ENCODE peak calls at places on chromosomes 11 and 22, in eight cellular contexts. F is activated CD8-positive, alpha-beta T cell treated with anti-CD3 and anti-CD28 coated beads, Interleukin-2, amount 10 ng/mL, durations not matched to agents 7 days and 5 days; P is dorsolateral prefrontal cortex; R is T1000; Q is anterior cingulate cortex; D is CD4-positive, CD25-positive, alpha-beta regulatory T cell; C is fibroblast of lung; L is posterior cingulate gyrus. I is an unnamed sample.
A peak's percentile ranks its signal among the peaks of the same experiment; 100 is the strongest.

GRCh38 chr11:118618991-118619375 is 11.6 kb downstream of the PHLDB1 start:
- DNase-seq in F (no peak), R (no peak), P (no peak), C (peak; percentile 94), L (peak; percentile 62), D (no peak), Q (no peak), I (peak; percentile 92)

GRCh38 chr11:45909594-45910475 is 2.8 kb upstream of the FREY1 start:
- DNase-seq in C (no peak), Q (no peak), R (no peak), D (no peak), L (no peak), F (no peak), P (no peak), I (no peak)

GRCh38 chr11:1889941-1890855 is 1.5 kb downstream of the PRR33 start:
- DNase-seq in C (no peak), D (no peak), Q (no peak), F (peak; percentile 41), R (no peak), P (no peak), L (peak; percentile 67), I (no peak)

GRCh38 chr22:39900306-39901227 is at the start of gene GRAP2:
- DNase-seq in C (no peak), R (no peak), F (peak; percentile 90), Q (no peak), D (peak; percentile 83), L (no peak), P (no peak), I (no peak)

GRCh38 chr11:83120328-83120727 is 36.6 kb upstream of the PCF11 start:
- DNase-seq in P (no peak), Q (no peak), L (no peak), C (peak; percentile 44), R (no peak), F (no peak), D (no peak), I (no peak)

GRCh38 chr22:20422965-20423635 is 14.5 kb downstream of the SCARF2 start:
- DNase-seq in F (no peak), D (no peak), R (no peak), L (peak; percentile 95), P (peak; percentile 84), C (no peak), Q (peak; percentile 82), I (no peak)

GRCh38 chr11:23932485-23932898 is 564.4 kb upstream of the LUZP2 start:
- DNase-seq in F (no peak), P (no peak), Q (no peak), L (no peak), C (peak; percentile 84), R (no peak), D (no peak), I (peak; percentile 49)

GRCh38 chr22:25085156-25085555 is 114.5 kb upstream of the CRYBB3 start:
- DNase-seq in R (no peak), L (no peak), Q (no peak), D (no peak), P (no peak), F (no peak), C (no peak), I (no peak)

GRCh38 chr11:130609121-130610035 is 160.9 kb downstream of the ADAMTS15 start:
- DNase-seq in L (no peak), Q (no peak), P (no peak), C (no peak), F (no peak), R (no peak), D (no peak), I (no peak)

GRCh38 chr22:39598017-39598965 is 27.7 kb downstream of the CACNA1I start:
- DNase-seq in D (peak; percentile 58), R (no peak), P (no peak), F (peak; percentile 76), C (no peak), L (peak; percentile 45), Q (no peak), I (no peak)

GRCh38 chr11:45933846-45934579 is 11.6 kb downstream of the LARGE2 start:
- DNase-seq in Q (no peak), P (no peak), F (no peak), C (no peak), D (no peak), L (no peak), R (no peak), I (no peak)

GRCh38 chr11:122668562-122669090 is 13.1 kb downstream of the UBASH3B start:
- DNase-seq in C (peak; percentile 90), F (peak; percentile 37), D (peak; percentile 57), P (peak; percentile 43), R (no peak), L (no peak), Q (no peak), I (peak; percentile 89)

GRCh38 chr22:40449676-40450035 is 79.3 kb downstream of the SGSM3 start:
- DNase-seq in D (no peak), P (no peak), L (no peak), R (no peak), C (peak; percentile 77), F (no peak), Q (no peak), I (peak; percentile 57)